ENCODE peak calls at places on chromosomes 13 and 19, in five cellular contexts. C is AG10803, F is HFFc6, H is choroid plexus epithelial cell, G is uterus. O is an unnamed sample.

GRCh38 chr19:46717716-46718143 is 816 bp upstream of the PRKD2 start:
- DNase-seq in C (no peak), F (no peak), H (no peak), G (no peak), O (no peak)

GRCh38 chr13:42615691-42616090 is 41.7 kb downstream of the TNFSF11 start:
- DNase-seq in C (no peak), F (no peak), H (peak), G (no peak), O (no peak)

GRCh38 chr13:111359237-111359915 is 38.9 kb downstream of the TEX29 start:
- DNase-seq in C (peak), F (peak), H (no peak), G (no peak), O (no peak)

GRCh38 chr19:35828694-35829301 is 16.2 kb upstream of the PRODH2 start:
- DNase-seq in C (peak), F (peak), H (peak), G (peak), O (no peak)

GRCh38 chr13:43356566-43356965 is 333.2 kb downstream of the DNAJC15 start:
- DNase-seq in C (peak), F (no peak), H (peak), G (no peak), O (no peak)

GRCh38 chr13:37144661-37145060 is 39.2 kb upstream of the CSNK1A1L start:
- DNase-seq in C (peak), F (peak), H (peak), G (no peak), O (no peak)

GRCh38 chr19:51735759-51736449 is 12.1 kb upstream of the HAS1 start:
- DNase-seq in C (peak), F (no peak), H (peak), G (no peak), O (no peak)

GRCh38 chr19:18464646-18465045 is 26.7 kb upstream of the ISYNA1 start:
- DNase-seq in C (peak), F (peak), H (peak), G (peak), O (peak)

GRCh38 chr19:50967924-50968708 is 1.3 kb downstream of the KLK6 start:
- DNase-seq in C (no peak), F (no peak), H (no peak), G (no peak), O (no peak)

GRCh38 chr13:76882431-76882830 is 3.8 kb downstream of the KCTD12 start:
- DNase-seq in C (peak), F (no peak), H (peak), G (no peak), O (no peak)

GRCh38 chr13:35573639-35574038 is 97.2 kb upstream of the MAB21L1 start:
- DNase-seq in C (no peak), F (no peak), H (no peak), G (no peak), O (no peak)

GRCh38 chr13:48723168-48723567 is 69.4 kb downstream of the CYSLTR2 start:
- DNase-seq in C (no peak), F (no peak), H (no peak), G (no peak), O (no peak)

GRCh38 chr13:31749929-31750328 is 10.6 kb downstream of the RXFP2 start:
- DNase-seq in C (peak), F (peak), H (peak), G (no peak), O (peak)

GRCh38 chr19:46355991-46356669 is 9.2 kb downstream of the PPP5C start:
- DNase-seq in C (no peak), F (no peak), H (no peak), G (no peak), O (no peak)

GRCh38 chr13:24127116-24127631 is 33.3 kb upstream of the SPATA13 start:
- DNase-seq in C (peak), F (no peak), H (peak), G (no peak), O (no peak)

GRCh38 chr13:109707044-109707794 is 79.2 kb downstream of the IRS2 start:
- DNase-seq in C (no peak), F (no peak), H (no peak), G (no peak), O (no peak)

GRCh38 chr13:48233097-48233885 is at the start of gene ITM2B:
- DNase-seq in C (peak), F (peak), H (peak), G (no peak), O (no peak)

GRCh38 chr19:35144600-35145436 is 1.8 kb downstream of the FXYD7 start:
- DNase-seq in C (no peak), F (no peak), H (no peak), G (no peak), O (no peak)

GRCh38 chr13:32142956-32143375 is 111.4 kb downstream of the FRY start:
- DNase-seq in C (peak), F (peak), H (peak), G (no peak), O (peak)

GRCh38 chr13:111943229-111943795 is 123.6 kb upstream of the SOX1 start:
- DNase-seq in C (no peak), F (no peak), H (no peak), G (no peak), O (no peak)

GRCh38 chr13:23979361-23980159 is 82.3 kb upstream of the C1QTNF9B start:
- DNase-seq in C (peak), F (peak), H (peak), G (peak), O (peak)

GRCh38 chr13:22127277-22128143 is 456.6 kb downstream of the FGF9 start:
- DNase-seq in C (no peak), F (no peak), H (no peak), G (no peak), O (no peak)

GRCh38 chr13:24272452-24273161 is 36.8 kb upstream of the C1QTNF9 start:
- DNase-seq in C (no peak), F (no peak), H (no peak), G (no peak), O (no peak)

GRCh38 chr13:24495151-24495729 is 17.3 kb downstream of the PARP4 start:
- DNase-seq in C (no peak), F (no peak), H (no peak), G (no peak), O (no peak)

GRCh38 chr19:34393629-34394028 is 10.6 kb upstream of the PDCD2L start:
- DNase-seq in C (no peak), F (no peak), H (no peak), G (no peak), O (no peak)

GRCh38 chr13:44331912-44332840 is 41.4 kb upstream of the SERP2 start:
- DNase-seq in C (peak), F (no peak), H (peak), G (peak), O (no peak)

GRCh38 chr19:19342086-19343015 is 21.7 kb downstream of the MAU2 start:
- DNase-seq in C (peak), F (peak), H (peak), G (peak), O (no peak)

GRCh38 chr19:29645911-29646310 is 19.4 kb upstream of the PLEKHF1 start:
- DNase-seq in C (peak), F (peak), H (peak), G (peak), O (peak)

GRCh38 chr19:54481326-54481930 is 8.3 kb upstream of the CDC42EP5 start:
- DNase-seq in C (peak), F (no peak), H (peak), G (no peak), O (no peak)

GRCh38 chr13:22825186-22825585 is 355.6 kb upstream of the SGCG start:
- DNase-seq in C (no peak), F (no peak), H (no peak), G (no peak), O (no peak)

GRCh38 chr13:75938811-75939525 is 302.8 kb downstream of the LMO7 start:
- DNase-seq in C (no peak), F (no peak), H (peak), G (no peak), O (peak)

GRCh38 chr13:44429311-44429710 is 55.7 kb downstream of the SERP2 start:
- DNase-seq in C (no peak), F (no peak), H (no peak), G (no peak), O (no peak)

GRCh38 chr19:18223860-18224524 is 2.2 kb downstream of the PDE4C start:
- DNase-seq in C (no peak), F (no peak), H (no peak), G (peak), O (no peak)

GRCh38 chr13:20128459-20128927 is 32.4 kb downstream of the GJA3 start:
- DNase-seq in C (no peak), F (no peak), H (no peak), G (no peak), O (no peak)
- TF ChIP-seq CTCF in C (no peak), F (peak), H (peak), G (no peak), O (peak)

GRCh38 chr19:4495471-4495870 is 22.8 kb downstream of the PLIN4 start:
- DNase-seq in C (no peak), F (no peak), H (no peak), G (no peak), O (no peak)
- TF ChIP-seq CTCF in C (no peak), F (peak), H (peak), G (no peak), O (no peak)

DNA sequence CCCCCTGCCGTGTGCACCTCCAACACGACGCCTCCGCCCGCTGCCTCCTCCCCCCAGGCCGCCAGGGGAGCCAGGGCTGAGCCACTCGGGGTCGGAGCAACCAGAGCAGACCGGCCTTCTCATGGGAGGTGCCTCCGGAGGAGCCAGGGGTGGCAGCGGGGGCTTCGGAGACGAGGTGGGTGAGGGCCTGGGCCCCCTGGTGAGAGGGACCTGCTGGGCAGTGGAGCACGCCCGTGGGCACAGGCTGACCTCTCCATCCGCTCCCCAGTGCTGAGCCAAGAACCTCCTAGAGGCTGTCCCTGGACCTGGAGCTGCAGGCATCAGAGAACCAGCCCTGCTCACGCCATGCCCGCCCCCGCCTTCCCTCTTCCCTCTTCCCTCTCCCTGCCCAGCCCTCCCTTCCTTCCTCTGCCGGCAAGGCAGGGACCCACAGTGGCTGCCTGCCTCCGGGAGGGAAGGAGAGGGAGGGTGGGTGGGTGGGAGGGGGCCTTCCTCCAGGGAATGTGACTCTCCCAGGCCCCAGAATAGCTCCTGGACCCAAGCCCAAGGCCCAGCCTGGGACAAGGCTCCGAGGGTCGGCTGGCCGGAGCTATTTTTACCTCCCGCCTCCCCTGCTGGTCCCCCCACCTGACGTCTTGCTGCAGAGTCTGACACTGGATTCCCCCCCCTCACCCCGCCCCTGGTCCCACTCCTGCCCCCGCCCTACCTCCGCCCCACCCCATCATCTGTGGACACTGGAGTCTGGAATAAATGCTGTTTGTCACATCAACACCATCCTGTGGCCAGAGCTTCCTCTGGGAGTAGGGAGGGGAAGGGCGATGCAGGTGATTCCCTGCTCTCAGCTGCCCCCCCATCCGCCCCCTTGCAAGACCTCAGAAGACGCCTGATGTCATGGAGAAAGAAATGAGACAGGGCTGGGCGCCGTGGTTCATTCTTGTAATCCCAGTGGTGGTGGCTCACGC is 12.0 kb downstream of the BCAM start:
- DNase-seq in C (no peak), F (no peak), H (no peak), G (peak), O (no peak)
- TF ChIP-seq CTCF in C (no peak), F (no peak), H (no peak), G (no peak), O (no peak)

DNA sequence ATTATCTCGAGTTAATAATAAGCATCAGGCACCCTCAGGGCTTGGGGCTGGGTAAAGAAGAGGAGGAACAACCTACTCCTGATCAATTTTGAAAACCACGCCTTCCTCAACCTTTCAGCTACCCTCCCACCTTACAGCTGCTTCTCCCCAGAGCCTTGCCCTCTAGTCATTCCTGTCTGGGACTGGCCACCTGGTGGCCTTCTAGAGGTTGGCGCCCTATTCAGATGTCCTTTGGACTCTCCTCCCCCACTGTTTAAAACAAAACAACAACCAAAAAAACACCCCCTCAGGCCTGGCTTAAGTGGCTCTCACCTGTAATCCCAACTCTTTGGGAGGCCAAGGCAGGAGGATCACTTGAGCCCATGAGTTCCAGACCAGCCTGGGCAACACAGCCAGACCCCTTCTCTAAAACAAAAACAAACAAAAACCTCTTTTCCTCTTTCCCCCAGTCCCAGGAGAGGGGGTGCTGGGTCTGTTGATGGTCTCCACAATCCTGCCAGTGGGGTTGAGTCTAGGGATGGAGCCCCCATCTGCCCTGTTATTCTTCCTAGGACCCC is 62.3 kb downstream of the CCDC70 start:
- DNase-seq in C (no peak), F (no peak), H (no peak), G (no peak), O (no peak)
- TF ChIP-seq CTCF in C (peak), F (peak), H (peak), G (no peak), O (peak)

O was measured in AG09319.